ENCODE peak calls at places on chromosomes 4 and X, in eight cellular contexts. V is body of pancreas, D is stomach, H is A549, T is uterus, U is IMR-90, X is heart left ventricle, S is Peyer's patch. Q is an unnamed sample.

GRCh38 chr4:86011117-86011516 is 348.7 kb downstream of the MAPK10 start:
- DNase-seq in V (no peak), D (no peak), H (no peak), T (no peak), U (peak), X (no peak), S (no peak), Q (no peak)

GRCh38 chrX:39724544-39724943 is 373.2 kb downstream of the BCOR start:
- DNase-seq in V (no peak), D (no peak), H (no peak), T (no peak), U (no peak), X (no peak), S (no peak), Q (no peak)

GRCh38 chrX:1442724-1443367 is 9.9 kb downstream of the ASMTL start:
- DNase-seq in V (no peak), D (no peak), H (no peak), T (no peak), U (no peak), X (peak), S (peak), Q (no peak)

GRCh38 chr4:182126567-182126966 is 116.6 kb upstream of the TENM3 start:
- DNase-seq in V (no peak), D (no peak), H (no peak), T (no peak), U (peak), X (no peak), S (no peak), Q (no peak)

GRCh38 chr4:7171191-7171900 is 21.0 kb upstream of the SORCS2 start:
- DNase-seq in V (no peak), D (no peak), H (no peak), T (no peak), U (no peak), X (no peak), S (no peak), Q (no peak)

GRCh38 chr4:152696764-152697250 is 17.0 kb upstream of the TMEM154 start:
- DNase-seq in V (no peak), D (peak), H (no peak), T (no peak), U (peak), X (no peak), S (no peak), Q (peak)

GRCh38 chr4:98399915-98400314 is 138.7 kb downstream of the RAP1GDS1 start:
- DNase-seq in V (no peak), D (no peak), H (no peak), T (no peak), U (no peak), X (no peak), S (no peak), Q (no peak)

GRCh38 chr4:73964862-73965611 is 16.8 kb downstream of the PF4 start:
- DNase-seq in V (peak), D (peak), H (no peak), T (no peak), U (no peak), X (no peak), S (peak), Q (peak)

GRCh38 chrX:121160987-121161386 is 113.6 kb downstream of the GLUD2 start:
- DNase-seq in V (no peak), D (no peak), H (no peak), T (no peak), U (no peak), X (no peak), S (no peak), Q (no peak)

GRCh38 chr4:159296061-159296460 is 193.2 kb downstream of the RAPGEF2 start:
- DNase-seq in V (no peak), D (no peak), H (no peak), T (no peak), U (peak), X (no peak), S (no peak), Q (no peak)

GRCh38 chrX:28888421-28888820 is 301.2 kb downstream of the IL1RAPL1 start:
- DNase-seq in V (no peak), D (no peak), H (no peak), T (no peak), U (peak), X (no peak), S (no peak), Q (no peak)

GRCh38 chrX:114889454-114889853 is 128.0 kb downstream of the IL13RA2 start:
- DNase-seq in V (no peak), D (no peak), H (no peak), T (no peak), U (no peak), X (no peak), S (no peak), Q (no peak)

GRCh38 chr4:77062856-77063255 is 12.9 kb downstream of the CCNI start:
- DNase-seq in V (no peak), D (no peak), H (no peak), T (no peak), U (no peak), X (no peak), S (no peak), Q (no peak)

GRCh38 chr4:140158234-140159030 is 4.4 kb upstream of the MAML3 start:
- DNase-seq in V (peak), D (peak), H (no peak), T (no peak), U (peak), X (no peak), S (peak), Q (no peak)

GRCh38 chr4:26110493-26110892 is 196.5 kb downstream of the SMIM20 start:
- DNase-seq in V (no peak), D (no peak), H (no peak), T (no peak), U (no peak), X (no peak), S (no peak), Q (no peak)

GRCh38 chr4:71360844-71361243 is 22.0 kb downstream of the SLC4A4 start:
- DNase-seq in V (no peak), D (no peak), H (no peak), T (no peak), U (no peak), X (no peak), S (no peak), Q (no peak)

GRCh38 chr4:154064244-154064643 is 275.4 kb upstream of the SFRP2 start:
- DNase-seq in V (no peak), D (no peak), H (no peak), T (no peak), U (no peak), X (no peak), S (no peak), Q (no peak)

GRCh38 chr4:139824882-139825522 is 159.4 kb downstream of the MGST2 start:
- DNase-seq in V (no peak), D (no peak), H (no peak), T (no peak), U (no peak), X (no peak), S (no peak), Q (no peak)

GRCh38 chrX:134543201-134543797 is 83.3 kb downstream of the HPRT1 start:
- DNase-seq in V (no peak), D (no peak), H (no peak), T (no peak), U (no peak), X (no peak), S (no peak), Q (no peak)

GRCh38 chr4:2788532-2789103 is 4.3 kb upstream of the SH3BP2 start:
- DNase-seq in V (peak), D (peak), H (no peak), T (no peak), U (peak), X (peak), S (no peak), Q (no peak)

GRCh38 chr4:103754844-103755243 is 35.1 kb upstream of the TACR3 start:
- DNase-seq in V (peak), D (peak), H (no peak), T (no peak), U (no peak), X (no peak), S (no peak), Q (no peak)

GRCh38 chrX:3522016-3522690 is 175.7 kb upstream of the MXRA5 start:
- DNase-seq in V (no peak), D (no peak), H (no peak), T (no peak), U (peak), X (peak), S (no peak), Q (no peak)

GRCh38 chrX:82658492-82658891 is 849.6 kb upstream of the POU3F4 start:
- DNase-seq in V (no peak), D (no peak), H (no peak), T (no peak), U (no peak), X (no peak), S (no peak), Q (no peak)

GRCh38 chr4:56768772-56769171 is 52.7 kb downstream of the SPINK2 start:
- DNase-seq in V (no peak), D (no peak), H (no peak), T (no peak), U (no peak), X (no peak), S (peak), Q (no peak)

GRCh38 chr4:19030048-19030447 is 1008.5 kb upstream of the LCORL start:
- DNase-seq in V (no peak), D (no peak), H (no peak), T (no peak), U (peak), X (no peak), S (no peak), Q (no peak)

GRCh38 chr4:111268769-111269414 is 646.0 kb upstream of the PITX2 start:
- DNase-seq in V (no peak), D (no peak), H (no peak), T (no peak), U (peak), X (no peak), S (no peak), Q (no peak)

GRCh38 chr4:26120098-26120795 is 200.6 kb upstream of the RBPJ start:
- DNase-seq in V (no peak), D (no peak), H (no peak), T (no peak), U (no peak), X (no peak), S (no peak), Q (no peak)

GRCh38 chr4:124104101-124104500 is 608.4 kb downstream of the ANKRD50 start:
- DNase-seq in V (no peak), D (no peak), H (no peak), T (no peak), U (no peak), X (no peak), S (no peak), Q (no peak)

GRCh38 chr4:104465201-104465600 is 29.5 kb downstream of the CXXC4 start:
- DNase-seq in V (no peak), D (no peak), H (no peak), T (no peak), U (no peak), X (no peak), S (no peak), Q (no peak)

GRCh38 chrX:101385795-101386541 is at the start of gene BTK:
- DNase-seq in V (no peak), D (no peak), H (no peak), T (no peak), U (no peak), X (no peak), S (no peak), Q (no peak)

GRCh38 chrX:48466696-48467095 is 3.4 kb downstream of the SLC38A5 start:
- DNase-seq in V (peak), D (no peak), H (no peak), T (no peak), U (no peak), X (no peak), S (no peak), Q (no peak)

GRCh38 chr4:118774989-118775388 is 60.9 kb downstream of the SEC24D start:
- DNase-seq in V (no peak), D (no peak), H (no peak), T (no peak), U (peak), X (no peak), S (no peak), Q (no peak)

GRCh38 chrX:49921109-49921508 is 1.3 kb upstream of the CLCN5 start:
- DNase-seq in V (no peak), D (no peak), H (no peak), T (no peak), U (no peak), X (no peak), S (no peak), Q (no peak)

GRCh38 chr4:168836482-168836881 is 173.6 kb downstream of the CBR4 start:
- DNase-seq in V (no peak), D (no peak), H (no peak), T (no peak), U (no peak), X (peak), S (no peak), Q (no peak)

GRCh38 chr4:162239992-162240769 is 76.4 kb upstream of the FSTL5 start:
- DNase-seq in V (no peak), D (no peak), H (no peak), T (no peak), U (no peak), X (no peak), S (no peak), Q (no peak)

GRCh38 chrX:97616883-97617510 is 733.3 kb downstream of the RPA4 start:
- DNase-seq in V (no peak), D (no peak), H (peak), T (no peak), U (peak), X (no peak), S (no peak), Q (peak)

GRCh38 chrX:134758652-134759051 is 100.4 kb upstream of the PLAC1 start:
- DNase-seq in V (no peak), D (no peak), H (no peak), T (no peak), U (no peak), X (no peak), S (no peak), Q (no peak)

GRCh38 chr4:133802741-133803140 is 398.8 kb downstream of the PABPC4L start:
- DNase-seq in V (no peak), D (no peak), H (no peak), T (no peak), U (peak), X (no peak), S (no peak), Q (no peak)

DNA sequence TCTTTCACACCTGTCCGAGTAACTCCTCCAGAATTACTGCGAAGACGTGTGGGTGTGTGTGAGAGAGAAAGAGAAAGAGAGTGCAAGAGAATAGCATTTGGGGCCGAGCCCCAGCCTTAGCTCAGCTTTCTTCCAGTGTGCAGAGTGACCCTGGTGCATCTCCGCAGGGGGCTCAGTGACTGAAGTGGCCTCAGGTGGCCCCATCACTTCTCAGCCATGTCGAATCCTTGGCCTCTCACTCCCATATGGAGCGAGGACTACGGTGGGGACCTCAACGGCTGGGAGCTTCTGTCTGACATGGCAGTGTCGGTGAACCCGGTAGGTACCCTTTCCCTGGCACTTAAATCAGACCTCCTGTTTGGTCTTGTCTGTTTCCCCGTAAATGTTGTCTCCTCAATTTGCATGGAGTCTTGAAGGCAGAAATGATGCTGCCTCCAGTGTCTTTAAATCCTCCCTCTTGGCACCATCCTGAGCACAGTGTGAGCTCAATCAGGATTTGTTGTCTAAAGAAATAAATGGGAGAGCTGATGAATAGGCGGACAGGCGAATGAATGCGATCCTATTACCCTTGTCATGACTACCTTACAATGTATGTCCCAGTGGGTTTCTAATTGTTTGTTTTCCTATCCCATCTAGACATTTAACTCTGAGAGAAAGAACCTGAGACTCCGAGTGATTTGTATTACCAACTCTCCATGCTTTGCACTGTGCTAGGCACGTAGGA is 305.9 kb downstream of the AFF2 start:
- DNase-seq in V (no peak), D (no peak), H (no peak), T (no peak), U (no peak), X (no peak), S (no peak), Q (no peak)
- TF ChIP-seq POLR2A in V (no peak), D (no peak), H (no peak), T (no peak), U (no peak), X (no peak), S (no peak), Q (no peak)

DNA sequence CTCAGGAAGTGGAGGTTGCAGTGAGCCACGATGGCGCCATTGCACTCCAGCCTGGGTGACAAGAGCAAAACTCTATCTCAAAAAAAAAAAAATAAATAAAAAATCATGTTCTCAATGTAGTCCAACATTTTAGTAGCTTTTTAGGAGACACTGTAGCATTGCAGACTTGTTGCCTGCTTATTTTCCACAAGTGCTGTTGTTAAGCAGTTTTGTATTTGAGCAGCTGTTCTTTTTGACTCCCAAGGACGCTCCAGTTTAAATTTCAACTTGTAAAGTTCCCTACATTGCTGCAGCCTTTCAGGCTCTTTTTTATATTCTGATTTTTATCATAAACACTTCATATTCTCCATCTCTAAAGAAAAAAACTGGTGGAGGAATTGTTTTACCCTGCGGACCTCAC is 83.1 kb downstream of the PPEF2 start:
- DNase-seq in V (no peak), D (no peak), H (no peak), T (no peak), U (no peak), X (no peak), S (no peak), Q (no peak)
- TF ChIP-seq POLR2A in V (no peak), D (no peak), H (no peak), T (no peak), U (no peak), X (no peak), S (no peak), Q (no peak)

GRCh38 chrX:103585421-103586313 is at the start of gene TCEAL4:
- DNase-seq in V (peak), D (peak), H (peak), T (peak), U (no peak), X (peak), S (peak), Q (peak)
- TF ChIP-seq POLR2A in V (peak), D (no peak), H (peak), T (peak), U (no peak), X (no peak), S (no peak), Q (peak)

GRCh38 chrX:103329991-103330390 is at the start of gene TCEAL7:
- DNase-seq in V (no peak), D (no peak), H (no peak), T (peak), U (peak), X (peak), S (no peak), Q (no peak)
- TF ChIP-seq POLR2A in V (no peak), D (no peak), H (no peak), T (peak), U (no peak), X (no peak), S (no peak), Q (no peak)

Q was measured in H54.